ENCODE peak calls at places on chromosomes 3 and 15, in eight cellular contexts. I is K562, Z is HCT116, N is endothelial cell of umbilical vein, B is GM12878, J is HepG2, W is H1, A is SK-N-MC. O is an unnamed sample.

GRCh38 chr3:185486371-185486770 is 12.5 kb downstream of the TMEM41A start:
- DNase-seq in I (no peak), Z (no peak), N (no peak), B (no peak), J (no peak), W (no peak), A (no peak), O (no peak)

GRCh38 chr3:35502699-35503098 is 136.6 kb upstream of the ARPP21 start:
- DNase-seq in I (no peak), Z (no peak), N (no peak), B (no peak), J (no peak), W (no peak), A (no peak), O (no peak)

GRCh38 chr3:74273091-74273490 is 341.4 kb downstream of the CNTN3 start:
- DNase-seq in I (no peak), Z (no peak), N (no peak), B (no peak), J (no peak), W (no peak), A (no peak), O (no peak)

GRCh38 chr3:197031315-197032285 is 2.0 kb upstream of the MELTF start:
- DNase-seq in I (peak; percentile 66), Z (peak; percentile 99), N (peak; percentile 93), B (no peak), J (peak; percentile 96), W (no peak), A (no peak), O (no peak)

GRCh38 chr3:16477054-16477453 is 36.4 kb downstream of the RFTN1 start:
- DNase-seq in I (no peak), Z (no peak), N (no peak), B (no peak), J (no peak), W (no peak), A (no peak), O (no peak)

GRCh38 chr15:25185156-25185710 is 230.4 kb downstream of the SNRPN start:
- DNase-seq in I (no peak), Z (no peak), N (no peak), B (no peak), J (no peak), W (no peak), A (no peak), O (no peak)

GRCh38 chr3:99499235-99499798 is 139.1 kb upstream of the COL8A1 start:
- DNase-seq in I (peak; percentile 6), Z (peak; percentile 21), N (peak; percentile 80), B (peak; percentile 16), J (peak; percentile 6), W (no peak), A (no peak), O (peak; percentile 71)

GRCh38 chr15:57772223-57772957 is 65.9 kb downstream of the POLR2M start:
- DNase-seq in I (no peak), Z (no peak), N (no peak), B (no peak), J (no peak), W (no peak), A (no peak), O (peak; percentile 76)

GRCh38 chr3:188320757-188321156 is 166.8 kb downstream of the LPP start:
- DNase-seq in I (no peak), Z (no peak), N (no peak), B (no peak), J (no peak), W (no peak), A (no peak), O (no peak)

GRCh38 chr15:66901336-66902100 is 163.9 kb upstream of the SMAD3 start:
- DNase-seq in I (no peak), Z (no peak), N (peak; percentile 20), B (no peak), J (no peak), W (no peak), A (no peak), O (no peak)

GRCh38 chr3:55074861-55075260 is 147.0 kb upstream of the LRTM1 start:
- DNase-seq in I (no peak), Z (no peak), N (no peak), B (no peak), J (no peak), W (no peak), A (no peak), O (no peak)

GRCh38 chr3:65685621-65686020 is 353.1 kb downstream of the MAGI1 start:
- DNase-seq in I (no peak), Z (no peak), N (peak; percentile 26), B (no peak), J (peak; percentile 7), W (no peak), A (no peak), O (no peak)

GRCh38 chr3:140093742-140094141 is 158.8 kb downstream of the CLSTN2 start:
- DNase-seq in I (no peak), Z (peak; percentile 4), N (no peak), B (no peak), J (no peak), W (no peak), A (no peak), O (no peak)

GRCh38 chr3:140436421-140436820 is 241.4 kb upstream of the TRIM42 start:
- DNase-seq in I (no peak), Z (no peak), N (no peak), B (no peak), J (no peak), W (no peak), A (no peak), O (no peak)

GRCh38 chr3:187540847-187541246 is 129.3 kb downstream of the SST start:
- DNase-seq in I (no peak), Z (no peak), N (no peak), B (no peak), J (no peak), W (no peak), A (no peak), O (no peak)

GRCh38 chr15:52098328-52098727 is 14.2 kb downstream of the BCL2L10 start:
- DNase-seq in I (no peak), Z (no peak), N (no peak), B (no peak), J (no peak), W (no peak), A (no peak), O (no peak)

GRCh38 chr3:117692416-117692995 is 982.9 kb downstream of the TUSC7 start:
- DNase-seq in I (no peak), Z (no peak), N (peak; percentile 77), B (no peak), J (no peak), W (no peak), A (no peak), O (peak; percentile 21)

GRCh38 chr3:64048631-64049061 is 25.4 kb upstream of the PSMD6 start:
- DNase-seq in I (no peak), Z (no peak), N (peak; percentile 57), B (no peak), J (no peak), W (no peak), A (no peak), O (peak; percentile 22)

GRCh38 chr3:134406331-134407246 is 32.3 kb upstream of the AMOTL2 start:
- DNase-seq in I (no peak), Z (no peak), N (peak; percentile 28), B (no peak), J (no peak), W (peak; percentile 50), A (no peak), O (peak; percentile 91)

GRCh38 chr15:90362936-90363212 is 10.8 kb downstream of the ZNF774 start:
- DNase-seq in I (no peak), Z (no peak), N (peak; percentile 53), B (no peak), J (no peak), W (no peak), A (no peak), O (no peak)

GRCh38 chr15:27017168-27017809 is 46.3 kb downstream of the GABRG3 start:
- DNase-seq in I (peak; percentile 72), Z (no peak), N (peak; percentile 6), B (peak; percentile 0), J (peak; percentile 73), W (peak; percentile 43), A (peak; percentile 32), O (peak; percentile 93)

GRCh38 chr15:72222433-72222832 is 8.6 kb downstream of the PKM start:
- DNase-seq in I (no peak), Z (no peak), N (peak; percentile 26), B (no peak), J (no peak), W (no peak), A (no peak), O (no peak)
- TF ChIP-seq POLR2AphosphoS5 in I (no peak), Z (no peak), N (no peak), B (no peak), J (peak; percentile 40), W (no peak), A (peak; percentile 6), O (no peak)

GRCh38 chr15:79960502-79961217 is 10.3 kb downstream of the BCL2A1 start:
- DNase-seq in I (no peak), Z (no peak), N (no peak), B (no peak), J (peak; percentile 45), W (no peak), A (no peak), O (no peak)
- TF ChIP-seq EZH2 in I (no peak), Z (no peak), N (no peak), B (no peak), J (no peak), W (no peak), A (no peak), O (no peak)

GRCh38 chr3:157142315-157142714 is 17.6 kb downstream of the CCNL1 start:
- DNase-seq in I (no peak), Z (no peak), N (no peak), B (no peak), J (no peak), W (no peak), A (no peak), O (no peak)
- TF ChIP-seq POLR2AphosphoS5 in I (no peak), Z (no peak), N (no peak), B (no peak), J (no peak), W (no peak), A (no peak), O (no peak)

GRCh38 chr15:39709941-39710340 is 72.7 kb downstream of the FSIP1 start:
- DNase-seq in I (no peak), Z (no peak), N (no peak), B (no peak), J (no peak), W (no peak), A (no peak), O (no peak)

GRCh38 chr15:39704235-39704634 is 78.4 kb downstream of the FSIP1 start:
- DNase-seq in I (no peak), Z (no peak), N (no peak), B (no peak), J (no peak), W (no peak), A (no peak), O (no peak)

GRCh38 chr15:39704684-39705083 is 78.0 kb downstream of the FSIP1 start:
- DNase-seq in I (peak; percentile 28), Z (no peak), N (no peak), B (no peak), J (no peak), W (peak; percentile 25), A (no peak), O (peak; percentile 39)

GRCh38 chr15:39701988-39702387 is 80.7 kb downstream of the FSIP1 start:
- DNase-seq in I (no peak), Z (no peak), N (no peak), B (no peak), J (no peak), W (no peak), A (no peak), O (no peak)

DNA sequence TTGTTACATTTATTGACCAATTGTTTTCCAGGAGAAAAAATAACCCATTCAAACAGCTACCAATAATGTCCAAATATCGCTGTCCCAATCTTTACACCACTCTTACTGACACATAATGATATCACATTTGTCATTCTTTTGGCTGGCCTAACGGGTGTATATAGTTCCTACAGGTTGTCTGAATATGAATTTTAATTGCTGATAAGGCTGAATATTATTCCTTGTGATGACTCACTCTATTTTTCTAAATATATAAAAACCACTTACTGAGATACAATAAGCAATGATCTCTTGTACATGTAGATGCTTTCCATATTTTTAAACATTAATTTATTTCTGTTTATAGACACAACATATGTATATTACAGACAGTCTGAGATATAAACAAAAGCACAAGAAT is 76.4 kb downstream of the FSIP1 start:
- DNase-seq in I (peak; percentile 21), Z (no peak), N (no peak), B (no peak), J (no peak), W (no peak), A (no peak), O (no peak)
- TF ChIP-seq EZH2 in I (no peak), Z (no peak), N (no peak), B (no peak), J (no peak), W (no peak), A (no peak), O (no peak)